ENCODE peak calls at places on chromosomes 2 and 18, in seven cellular contexts. One of them, this sample, is unnamed.

GRCh38 chr2:119723121-119723635 is 36.5 kb upstream of the PTPN4 start:
- DNase-seq in neuronal stem cell: no peak
- DNase-seq in H1: no peak
- DNase-seq in mesenchymal stem cell: no peak
- DNase-seq in mesendoderm: no peak
- DNase-seq in H9: no peak
- DNase-seq in IMR-90: no peak
- DNase-seq in this sample: no peak

GRCh38 chr2:240209493-240209892 is 69.0 kb upstream of the OTOS start:
- DNase-seq in neuronal stem cell: no peak
- DNase-seq in mesendoderm: no peak
- DNase-seq in IMR-90: no peak
- DNase-seq in H1: no peak
- DNase-seq in H9: no peak
- DNase-seq in mesenchymal stem cell: no peak
- DNase-seq in this sample: no peak

GRCh38 chr2:190959911-190960788 is 53.8 kb downstream of the STAT1 start:
- DNase-seq in H9: no peak
- DNase-seq in IMR-90: peak; percentile 71
- DNase-seq in H1: no peak
- DNase-seq in mesenchymal stem cell: peak; percentile 71
- DNase-seq in mesendoderm: no peak
- DNase-seq in neuronal stem cell: no peak
- DNase-seq in this sample: no peak

GRCh38 chr2:147789720-147790119 is 55.1 kb upstream of the ACVR2A start:
- DNase-seq in mesendoderm: no peak
- DNase-seq in mesenchymal stem cell: peak; percentile 5
- DNase-seq in H9: no peak
- DNase-seq in neuronal stem cell: no peak
- DNase-seq in H1: no peak
- DNase-seq in IMR-90: peak; percentile 77
- DNase-seq in this sample: no peak

GRCh38 chr2:196798980-196799379 is 503 bp downstream of the GTF3C3 start:
- DNase-seq in H1: no peak
- DNase-seq in neuronal stem cell: peak; percentile 1
- DNase-seq in mesenchymal stem cell: no peak
- DNase-seq in H9: no peak
- DNase-seq in mesendoderm: no peak
- DNase-seq in IMR-90: no peak
- DNase-seq in this sample: peak; percentile 7

GRCh38 chr2:48415765-48416515 is 114.0 kb upstream of the STON1 start:
- DNase-seq in neuronal stem cell: no peak
- DNase-seq in IMR-90: no peak
- DNase-seq in mesendoderm: peak; percentile 96
- DNase-seq in H1: no peak
- DNase-seq in H9: no peak
- DNase-seq in mesenchymal stem cell: peak; percentile 64
- DNase-seq in this sample: peak; percentile 91

GRCh38 chr2:240707791-240708190 is 16.1 kb downstream of the AQP12A start:
- DNase-seq in H9: no peak
- DNase-seq in mesendoderm: no peak
- DNase-seq in IMR-90: no peak
- DNase-seq in neuronal stem cell: no peak
- DNase-seq in mesenchymal stem cell: no peak
- DNase-seq in H1: no peak
- DNase-seq in this sample: no peak

GRCh38 chr2:10368491-10369231 is 66.0 kb downstream of the HPCAL1 start:
- DNase-seq in mesenchymal stem cell: no peak
- DNase-seq in H1: no peak
- DNase-seq in IMR-90: no peak
- DNase-seq in neuronal stem cell: no peak
- DNase-seq in mesendoderm: no peak
- DNase-seq in H9: no peak
- DNase-seq in this sample: peak; percentile 88

GRCh38 chr2:167508709-167509108 is 620.4 kb downstream of the XIRP2 start:
- DNase-seq in mesendoderm: no peak
- DNase-seq in mesenchymal stem cell: no peak
- DNase-seq in neuronal stem cell: no peak
- DNase-seq in H9: no peak
- DNase-seq in IMR-90: no peak
- DNase-seq in H1: no peak
- DNase-seq in this sample: no peak

GRCh38 chr18:51569153-51569552 is 371.7 kb upstream of the MEX3C start:
- DNase-seq in mesenchymal stem cell: no peak
- DNase-seq in IMR-90: no peak
- DNase-seq in H9: no peak
- DNase-seq in mesendoderm: no peak
- DNase-seq in neuronal stem cell: no peak
- DNase-seq in H1: no peak
- DNase-seq in this sample: no peak

GRCh38 chr2:172635548-172635947 is 79.7 kb downstream of the PDK1 start:
- DNase-seq in mesenchymal stem cell: no peak
- DNase-seq in H1: no peak
- DNase-seq in IMR-90: no peak
- DNase-seq in neuronal stem cell: no peak
- DNase-seq in mesendoderm: no peak
- DNase-seq in H9: peak; percentile 31
- DNase-seq in this sample: no peak

GRCh38 chr2:10478298-10478625 is 30.1 kb upstream of the ODC1 start:
- DNase-seq in H1: no peak
- DNase-seq in mesenchymal stem cell: no peak
- DNase-seq in neuronal stem cell: no peak
- DNase-seq in IMR-90: no peak
- DNase-seq in H9: no peak
- DNase-seq in mesendoderm: no peak
- DNase-seq in this sample: no peak

GRCh38 chr18:58934933-58935577 is 70.4 kb downstream of the ZNF532 start:
- DNase-seq in IMR-90: no peak
- DNase-seq in mesendoderm: peak; percentile 28
- DNase-seq in mesenchymal stem cell: no peak
- DNase-seq in neuronal stem cell: no peak
- DNase-seq in H1: no peak
- DNase-seq in H9: no peak
- DNase-seq in this sample: no peak

GRCh38 chr2:46947841-46948240 is 32.2 kb upstream of the MCFD2 start:
- DNase-seq in H1: no peak
- DNase-seq in mesendoderm: no peak
- DNase-seq in mesenchymal stem cell: no peak
- DNase-seq in neuronal stem cell: no peak
- DNase-seq in IMR-90: no peak
- DNase-seq in H9: no peak
- DNase-seq in this sample: no peak

GRCh38 chr2:42095923-42096408 is 48.1 kb downstream of the PKDCC start:
- DNase-seq in H9: no peak
- DNase-seq in H1: no peak
- DNase-seq in mesendoderm: peak; percentile 50
- DNase-seq in IMR-90: peak; percentile 83
- DNase-seq in neuronal stem cell: peak; percentile 56
- DNase-seq in mesenchymal stem cell: peak; percentile 74
- DNase-seq in this sample: peak; percentile 70

GRCh38 chr2:201465524-201465971 is 14.0 kb downstream of the STRADB start:
- DNase-seq in H1: no peak
- DNase-seq in mesendoderm: peak; percentile 7
- DNase-seq in neuronal stem cell: no peak
- DNase-seq in IMR-90: peak; percentile 20
- DNase-seq in mesenchymal stem cell: peak; percentile 15
- DNase-seq in H9: no peak
- DNase-seq in this sample: no peak

GRCh38 chr2:240962371-240963064 is 35.9 kb upstream of the SNED1 start:
- DNase-seq in neuronal stem cell: peak; percentile 32
- DNase-seq in mesendoderm: no peak
- DNase-seq in H9: peak; percentile 31
- DNase-seq in H1: no peak
- DNase-seq in IMR-90: no peak
- DNase-seq in mesenchymal stem cell: peak; percentile 62
- DNase-seq in this sample: no peak

GRCh38 chr2:226180485-226180884 is 619.1 kb downstream of the IRS1 start:
- DNase-seq in IMR-90: no peak
- DNase-seq in neuronal stem cell: no peak
- DNase-seq in mesenchymal stem cell: no peak
- DNase-seq in H1: no peak
- DNase-seq in mesendoderm: no peak
- DNase-seq in H9: no peak
- DNase-seq in this sample: no peak

GRCh38 chr2:595831-596592 is 81.2 kb downstream of the TMEM18 start:
- DNase-seq in mesenchymal stem cell: no peak
- DNase-seq in H1: no peak
- DNase-seq in IMR-90: no peak
- DNase-seq in neuronal stem cell: no peak
- DNase-seq in mesendoderm: no peak
- DNase-seq in H9: no peak
- DNase-seq in this sample: no peak

GRCh38 chr2:159199751-159200465 is 86.6 kb downstream of the WDSUB1 start:
- DNase-seq in IMR-90: peak; percentile 39
- DNase-seq in mesenchymal stem cell: peak; percentile 20
- DNase-seq in H1: no peak
- DNase-seq in neuronal stem cell: no peak
- DNase-seq in H9: no peak
- DNase-seq in mesendoderm: peak; percentile 57
- DNase-seq in this sample: no peak

GRCh38 chr18:23263551-23264235 is 128.4 kb downstream of the CABLES1 start:
- DNase-seq in IMR-90: no peak
- DNase-seq in mesendoderm: no peak
- DNase-seq in neuronal stem cell: no peak
- DNase-seq in H1: no peak
- DNase-seq in mesenchymal stem cell: no peak
- DNase-seq in H9: no peak
- DNase-seq in this sample: no peak

DNA sequence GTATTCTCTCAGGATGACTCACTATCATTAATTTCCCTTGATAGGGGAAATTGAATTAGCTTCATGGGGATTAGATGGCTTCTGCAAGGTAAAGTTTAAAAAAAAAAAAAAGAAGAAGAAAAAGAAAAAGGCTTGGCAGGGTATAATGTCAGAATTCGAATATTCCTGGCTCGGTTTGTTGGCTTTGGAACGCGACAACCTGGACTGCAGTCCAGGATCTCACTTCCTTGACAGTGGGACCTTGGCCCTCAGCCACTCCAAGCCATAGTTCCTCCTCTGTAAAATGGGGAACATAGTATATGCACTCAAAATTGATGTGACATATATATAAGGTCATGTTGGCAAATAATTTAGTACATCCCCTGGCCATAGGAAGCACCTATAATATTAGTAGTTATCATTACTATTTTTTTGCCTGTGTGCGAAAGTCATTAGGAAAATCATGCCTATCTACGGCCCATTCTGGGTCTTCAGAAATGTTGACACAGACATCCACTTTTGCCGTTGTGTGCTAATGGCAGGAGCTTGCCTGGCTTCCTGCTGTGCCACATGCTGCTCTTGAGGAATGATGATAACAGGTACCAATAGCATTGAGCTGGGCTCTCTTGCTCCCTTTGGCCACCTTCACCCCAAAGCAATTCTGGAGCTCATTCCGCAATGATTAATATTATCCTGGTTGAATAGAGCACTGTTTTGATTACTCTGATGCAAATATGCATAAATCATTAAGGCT is 97.9 kb downstream of the MTCL1 start:
- DNase-seq in neuronal stem cell: no peak
- DNase-seq in IMR-90: no peak
- DNase-seq in H1: no peak
- DNase-seq in H9: no peak
- DNase-seq in mesenchymal stem cell: no peak
- DNase-seq in mesendoderm: peak; percentile 60
- DNase-seq in this sample: no peak
- H2AK5ac ChIP-seq in neuronal stem cell: no peak overlapping the region
- H2AK5ac ChIP-seq in IMR-90: peak overlapping the region; percentile 68
- H2AK5ac ChIP-seq in H1: no peak overlapping the region
- H2AK5ac ChIP-seq in H9: no peak overlapping the region
- H2AK5ac ChIP-seq in mesenchymal stem cell: peak overlapping the region; percentile 16
- H2AK5ac ChIP-seq in mesendoderm: no peak overlapping the region
- H2AK5ac ChIP-seq in this sample: no peak overlapping the region

DNA sequence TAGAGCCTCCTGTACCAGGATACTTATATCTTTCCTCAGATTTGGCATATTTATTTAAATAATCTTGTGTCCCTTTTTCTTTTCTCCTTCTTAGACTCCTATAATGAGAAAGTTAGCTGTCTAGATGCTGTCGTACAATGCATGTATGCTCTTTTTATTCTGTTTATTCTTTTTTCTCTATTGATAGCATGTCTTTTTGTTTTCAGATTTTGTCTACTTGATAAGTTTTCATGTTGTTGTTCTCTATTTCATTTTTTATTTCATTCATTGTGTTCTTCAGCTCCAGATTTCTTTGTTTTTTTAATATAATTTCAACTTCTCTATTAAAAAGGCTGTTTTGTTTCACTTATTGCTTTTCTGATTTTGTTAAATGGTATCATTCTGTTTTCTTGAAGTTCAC is 674.3 kb upstream of the POU3F3 start:
- DNase-seq in IMR-90: no peak
- DNase-seq in H1: no peak
- DNase-seq in mesendoderm: no peak
- DNase-seq in neuronal stem cell: no peak
- DNase-seq in H9: no peak
- DNase-seq in mesenchymal stem cell: no peak
- DNase-seq in this sample: no peak
- H2AK5ac ChIP-seq in IMR-90: no peak overlapping the region
- H2AK5ac ChIP-seq in H1: no peak overlapping the region
- H2AK5ac ChIP-seq in mesendoderm: no peak overlapping the region
- H2AK5ac ChIP-seq in neuronal stem cell: no peak overlapping the region
- H2AK5ac ChIP-seq in H9: no peak overlapping the region
- H2AK5ac ChIP-seq in mesenchymal stem cell: no peak overlapping the region
- H2AK5ac ChIP-seq in this sample: no peak overlapping the region

DNA sequence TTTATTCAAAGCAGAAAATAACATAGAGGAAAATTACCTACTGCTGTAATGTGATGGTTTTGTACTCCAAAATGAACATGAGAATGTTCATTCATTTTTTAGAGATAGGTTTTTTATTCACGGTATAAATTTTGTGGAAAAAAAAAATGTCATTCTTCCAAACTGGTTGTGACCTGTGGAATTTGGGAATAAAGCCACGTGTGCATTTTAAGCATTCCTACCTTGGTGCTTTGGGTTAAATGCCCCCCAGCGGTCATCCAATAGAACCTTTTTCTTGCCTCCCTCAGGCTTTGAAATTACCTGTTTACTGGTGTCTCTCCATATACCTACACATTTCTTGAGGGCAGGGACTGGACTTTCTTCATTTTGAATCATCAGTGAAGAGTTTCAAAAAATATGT is 740.7 kb downstream of the DPP10 start:
- DNase-seq in mesenchymal stem cell: no peak
- DNase-seq in neuronal stem cell: no peak
- DNase-seq in H1: no peak
- DNase-seq in H9: peak; percentile 51
- DNase-seq in IMR-90: no peak
- DNase-seq in mesendoderm: peak; percentile 80
- DNase-seq in this sample: no peak
- H2AK5ac ChIP-seq in mesenchymal stem cell: no peak overlapping the region
- H2AK5ac ChIP-seq in neuronal stem cell: no peak overlapping the region
- H2AK5ac ChIP-seq in H1: no peak overlapping the region
- H2AK5ac ChIP-seq in H9: no peak overlapping the region
- H2AK5ac ChIP-seq in IMR-90: no peak overlapping the region
- H2AK5ac ChIP-seq in mesendoderm: no peak overlapping the region
- H2AK5ac ChIP-seq in this sample: no peak overlapping the region

DNA sequence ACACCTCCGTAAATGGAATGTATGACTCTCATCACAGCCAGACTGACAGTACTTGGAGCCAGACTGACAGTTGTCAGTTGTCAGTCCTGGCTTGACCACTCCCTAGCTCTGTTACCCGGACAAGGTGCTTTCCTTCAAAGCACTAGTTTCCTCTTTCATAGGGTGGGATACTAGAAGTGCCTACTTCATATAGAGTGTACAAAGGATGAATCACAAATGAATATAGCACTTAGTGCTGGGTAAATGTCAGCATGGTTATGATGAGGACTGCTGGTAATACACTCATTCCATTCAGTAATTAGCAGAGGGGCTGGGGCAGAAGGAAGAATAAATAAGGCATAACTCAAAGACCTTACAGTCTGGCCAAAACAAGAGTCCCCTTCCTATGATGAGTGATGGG is 91.4 kb downstream of the ARL4C start:
- DNase-seq in H9: no peak
- DNase-seq in IMR-90: no peak
- DNase-seq in neuronal stem cell: no peak
- DNase-seq in mesendoderm: no peak
- DNase-seq in mesenchymal stem cell: no peak
- DNase-seq in H1: no peak
- DNase-seq in this sample: no peak
- H2AK5ac ChIP-seq in H9: no peak overlapping the region
- H2AK5ac ChIP-seq in IMR-90: peak overlapping the region; percentile 30
- H2AK5ac ChIP-seq in neuronal stem cell: no peak overlapping the region
- H2AK5ac ChIP-seq in mesendoderm: no peak overlapping the region
- H2AK5ac ChIP-seq in mesenchymal stem cell: no peak overlapping the region
- H2AK5ac ChIP-seq in H1: no peak overlapping the region
- H2AK5ac ChIP-seq in this sample: no peak overlapping the region